ENCODE peak calls at places on chromosomes 12 and 14, in six cellular contexts. L is WTC11, R is A549, U is endothelial cell of umbilical vein, Y is H1, W is K562. N is an unnamed sample.

GRCh38 chr14:94127330-94127729 is 2.1 kb downstream of the IFI27L2 start:
- DNase-seq in L (no peak), R (no peak), U (no peak), Y (peak; percentile 17), W (no peak), N (no peak)

GRCh38 chr12:104370989-104371870 is 67.7 kb downstream of the EID3 start:
- DNase-seq in L (peak; percentile 17), R (peak; percentile 94), U (peak; percentile 62), Y (no peak), W (no peak), N (no peak)

GRCh38 chr14:24613241-24613640 is 3.8 kb upstream of the GZMH start:
- DNase-seq in L (no peak), R (no peak), U (no peak), Y (no peak), W (no peak), N (no peak)

GRCh38 chr14:92553456-92553855 is 39.9 kb downstream of the RIN3 start:
- DNase-seq in L (peak; percentile 34), R (peak; percentile 20), U (no peak), Y (no peak), W (no peak), N (no peak)

GRCh38 chr14:80049055-80049454 is 162.2 kb downstream of the DIO2 start:
- DNase-seq in L (no peak), R (no peak), U (no peak), Y (no peak), W (no peak), N (no peak)

GRCh38 chr14:41668346-41668745 is 61.7 kb downstream of the LRFN5 start:
- DNase-seq in L (no peak), R (no peak), U (no peak), Y (no peak), W (no peak), N (no peak)

GRCh38 chr12:99498756-99499155 is 148.8 kb upstream of the GARIN6 start:
- DNase-seq in L (no peak), R (peak; percentile 16), U (no peak), Y (no peak), W (no peak), N (no peak)

GRCh38 chr12:19179986-19180385 is 50.5 kb downstream of the PLEKHA5 start:
- DNase-seq in L (no peak), R (no peak), U (no peak), Y (no peak), W (no peak), N (no peak)

GRCh38 chr12:111428728-111429175 is 23.0 kb downstream of the SH2B3 start:
- DNase-seq in L (no peak), R (no peak), U (peak; percentile 73), Y (no peak), W (no peak), N (no peak)

GRCh38 chr12:131487379-131488129 is 223.3 kb upstream of the SFSWAP start:
- DNase-seq in L (no peak), R (peak; percentile 16), U (no peak), Y (no peak), W (no peak), N (no peak)

GRCh38 chr12:83140135-83140534 is 453.4 kb downstream of the TMTC2 start:
- DNase-seq in L (no peak), R (no peak), U (no peak), Y (no peak), W (no peak), N (no peak)

GRCh38 chr12:104575442-104575841 is 118.7 kb downstream of the CHST11 start:
- DNase-seq in L (no peak), R (no peak), U (no peak), Y (no peak), W (no peak), N (no peak)

GRCh38 chr14:93858896-93859295 is 68.2 kb upstream of the FAM181A start:
- DNase-seq in L (no peak), R (no peak), U (no peak), Y (no peak), W (no peak), N (no peak)

GRCh38 chr12:101490286-101490920 is 15.3 kb downstream of the SPIC start:
- DNase-seq in L (peak; percentile 41), R (peak; percentile 62), U (no peak), Y (peak; percentile 47), W (peak; percentile 21), N (peak; percentile 61)

GRCh38 chr12:12990700-12991468 is 9.2 kb downstream of the HEBP1 start:
- DNase-seq in L (peak; percentile 26), R (no peak), U (no peak), Y (no peak), W (no peak), N (no peak)

GRCh38 chr12:112331891-112332290 is 50.3 kb downstream of the HECTD4 start:
- DNase-seq in L (no peak), R (no peak), U (no peak), Y (no peak), W (no peak), N (no peak)

GRCh38 chr14:62027958-62028357 is 265.7 kb downstream of the SNAPC1 start:
- DNase-seq in L (no peak), R (no peak), U (no peak), Y (no peak), W (no peak), N (no peak)
- TF ChIP-seq JUN in L (no peak), R (no peak), U (no peak), Y (no peak), W (no peak), N (no peak)

DNA sequence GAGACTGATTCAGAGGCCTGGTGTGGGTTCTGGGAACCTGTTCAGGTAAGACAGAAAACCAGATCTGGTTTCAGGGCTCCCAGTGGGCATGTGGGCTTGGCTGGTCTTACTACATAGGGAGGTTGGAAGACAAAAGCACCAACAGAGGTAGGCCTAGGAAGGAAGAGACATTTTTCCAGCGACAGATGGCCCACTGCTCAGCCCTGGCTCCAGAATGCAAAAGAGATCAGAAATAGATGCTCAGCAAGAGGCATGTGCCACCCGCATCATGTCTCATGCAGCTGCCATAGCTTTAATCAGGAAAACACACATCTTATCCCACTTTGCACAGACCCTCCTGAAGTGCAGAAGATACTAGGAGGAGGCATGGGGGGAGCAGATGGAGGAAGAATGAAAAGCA is 25.3 kb downstream of the VASH1 start:
- DNase-seq in L (no peak), R (no peak), U (no peak), Y (peak; percentile 24), W (no peak), N (no peak)
- TF ChIP-seq JUN in L (no peak), R (no peak), U (no peak), Y (no peak), W (no peak), N (no peak)

GRCh38 chr14:45699451-45699850 is 446.4 kb upstream of the MIS18BP1 start:
- DNase-seq in L (no peak), R (no peak), U (peak; percentile 33), Y (no peak), W (no peak), N (no peak)
- TF ChIP-seq JUN in L (no peak), R (no peak), U (no peak), Y (no peak), W (no peak), N (no peak)

GRCh38 chr14:61839452-61839851 is 77.2 kb downstream of the SNAPC1 start:
- DNase-seq in L (no peak), R (no peak), U (peak; percentile 93), Y (no peak), W (no peak), N (no peak)
- TF ChIP-seq JUN in L (no peak), R (no peak), U (peak; percentile 59), Y (no peak), W (no peak), N (no peak)

GRCh38 chr12:6538420-6539275 is 4.3 kb downstream of the GAPDH start:
- DNase-seq in L (no peak), R (peak; percentile 67), U (no peak), Y (no peak), W (no peak), N (peak; percentile 6)
- TF ChIP-seq JUN in L (no peak), R (peak; percentile 92), U (no peak), Y (no peak), W (no peak), N (no peak)

GRCh38 chr12:108454539-108455139 is 60.4 kb upstream of the FICD start:
- DNase-seq in L (no peak), R (no peak), U (no peak), Y (no peak), W (no peak), N (no peak)
- TF ChIP-seq JUN in L (no peak), R (no peak), U (no peak), Y (no peak), W (no peak), N (no peak)

DNA sequence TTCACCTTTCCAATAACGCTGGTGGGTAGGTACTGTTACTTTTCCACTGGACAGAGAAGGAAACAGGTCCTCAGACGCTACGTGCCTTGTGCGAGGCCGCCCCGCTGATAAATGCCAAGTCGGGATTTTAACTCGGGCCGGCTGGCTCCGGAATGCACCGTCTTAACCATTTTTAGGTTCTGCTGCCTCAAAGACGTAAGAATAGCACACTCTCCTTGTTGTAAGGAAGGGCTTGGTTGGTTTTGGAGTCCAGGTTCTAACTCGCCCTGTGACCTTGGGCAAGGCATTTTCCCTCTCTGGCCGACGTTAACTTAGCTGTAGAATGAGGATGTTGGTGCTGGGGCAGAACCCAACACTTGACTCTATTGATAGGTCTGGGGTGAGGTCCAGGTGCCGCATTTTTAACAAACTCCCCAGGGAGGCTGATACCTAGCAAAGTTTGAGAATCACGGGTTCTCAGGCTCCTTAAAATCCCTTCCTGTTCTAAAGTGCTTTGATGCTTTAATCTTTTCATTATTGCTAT is 814 bp downstream of the ANKRD13A start:
- DNase-seq in L (peak; percentile 25), R (no peak), U (peak; percentile 43), Y (no peak), W (no peak), N (no peak)
- TF ChIP-seq JUN in L (no peak), R (no peak), U (no peak), Y (no peak), W (no peak), N (no peak)

DNA sequence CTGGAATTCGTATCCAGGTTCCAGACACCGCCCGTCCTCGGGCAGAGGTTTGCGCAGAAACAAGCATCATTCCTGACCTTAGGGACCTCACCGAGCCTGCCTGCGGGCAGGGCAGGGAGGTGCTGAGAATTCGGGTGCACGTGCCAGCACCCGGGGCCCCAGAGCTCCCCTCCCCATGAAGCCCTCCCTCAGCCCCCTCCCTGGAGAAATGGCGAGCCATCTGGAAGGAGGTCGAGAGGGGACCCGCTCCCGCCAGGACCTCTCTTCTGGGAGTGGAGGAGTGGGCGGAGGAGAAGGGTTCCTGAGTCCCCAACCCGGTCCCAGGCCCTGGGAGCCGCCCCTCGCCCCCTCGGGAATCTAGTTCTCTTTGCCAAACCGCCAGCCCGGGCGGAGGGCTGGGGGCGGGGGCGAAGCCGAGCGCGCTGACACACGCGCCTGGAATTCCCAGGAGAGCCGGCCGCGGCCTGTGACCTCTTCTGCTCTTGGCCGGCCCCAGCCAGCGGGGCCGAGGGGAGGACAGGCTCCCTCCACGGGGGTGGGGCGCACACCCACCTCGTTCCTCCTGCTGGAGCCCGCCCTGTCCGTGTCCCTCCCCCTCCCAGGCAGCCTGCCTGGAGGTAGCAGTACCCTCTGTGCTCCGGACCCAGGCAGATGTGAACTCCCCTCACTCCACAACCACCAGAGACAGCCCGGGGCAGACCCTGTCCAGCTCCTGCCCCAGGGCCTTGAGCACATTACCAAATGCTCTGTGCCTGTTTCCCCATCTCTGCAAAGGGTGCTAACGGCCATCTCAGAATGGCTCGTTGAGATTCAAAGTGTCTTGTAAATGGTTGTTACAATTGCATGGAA is 23.0 kb upstream of the GPR132 start:
- DNase-seq in L (peak; percentile 66), R (peak; percentile 95), U (no peak), Y (peak; percentile 74), W (no peak), N (peak; percentile 40)
- TF ChIP-seq JUN in L (no peak), R (no peak), U (no peak), Y (no peak), W (no peak), N (no peak)